ENCODE peak calls at places on chromosomes 5 and 9, in six cellular contexts. One of them, this sample, is unnamed. For H3K4me1, the result is how much of the 10 kb centered on the place peaks cover.

GRCh38 chr5:16726538-16726946 is 109.7 kb upstream of the RETREG1 start:
- DNase-seq in stomach: no peak
- DNase-seq in A549: no peak
- DNase-seq in transverse colon: no peak
- DNase-seq in tibial nerve: no peak
- DNase-seq in heart left ventricle: no peak
- DNase-seq in this sample: no peak

GRCh38 chr9:124510650-124511425 is 3.6 kb upstream of the NR5A1 start:
- DNase-seq in transverse colon: no peak
- DNase-seq in stomach: no peak
- DNase-seq in heart left ventricle: no peak
- DNase-seq in tibial nerve: no peak
- DNase-seq in A549: peak
- DNase-seq in this sample: no peak

GRCh38 chr5:10467281-10468198 is 25.9 kb downstream of the ROPN1L start:
- DNase-seq in tibial nerve: no peak
- DNase-seq in heart left ventricle: no peak
- DNase-seq in A549: no peak
- DNase-seq in transverse colon: no peak
- DNase-seq in stomach: no peak
- DNase-seq in this sample: peak

GRCh38 chr5:132657676-132658382 is at the start of gene IL13:
- DNase-seq in tibial nerve: no peak
- DNase-seq in A549: no peak
- DNase-seq in transverse colon: no peak
- DNase-seq in stomach: peak
- DNase-seq in heart left ventricle: no peak
- DNase-seq in this sample: no peak

GRCh38 chr9:136081826-136082495 is 13.1 kb downstream of the NACC2 start:
- DNase-seq in stomach: no peak
- DNase-seq in A549: no peak
- DNase-seq in heart left ventricle: peak
- DNase-seq in tibial nerve: no peak
- DNase-seq in transverse colon: no peak
- DNase-seq in this sample: no peak

GRCh38 chr5:143016777-143017374 is 246.7 kb downstream of the ARHGAP26 start:
- DNase-seq in A549: peak
- DNase-seq in stomach: no peak
- DNase-seq in tibial nerve: no peak
- DNase-seq in transverse colon: peak
- DNase-seq in heart left ventricle: no peak
- DNase-seq in this sample: peak

GRCh38 chr9:36847781-36848673 is 186.0 kb downstream of the PAX5 start:
- DNase-seq in A549: no peak
- DNase-seq in stomach: no peak
- DNase-seq in tibial nerve: no peak
- DNase-seq in transverse colon: no peak
- DNase-seq in heart left ventricle: no peak
- DNase-seq in this sample: peak

GRCh38 chr5:20077186-20077585 is 89.2 kb upstream of the CDH18 start:
- DNase-seq in tibial nerve: no peak
- DNase-seq in heart left ventricle: no peak
- DNase-seq in stomach: no peak
- DNase-seq in A549: no peak
- DNase-seq in transverse colon: no peak
- DNase-seq in this sample: no peak

GRCh38 chr5:137287564-137287963 is 211.6 kb downstream of the SPOCK1 start:
- DNase-seq in A549: no peak
- DNase-seq in transverse colon: no peak
- DNase-seq in tibial nerve: no peak
- DNase-seq in heart left ventricle: no peak
- DNase-seq in stomach: no peak
- DNase-seq in this sample: no peak

GRCh38 chr5:126866837-126867236 is 89.9 kb downstream of the LMNB1 start:
- DNase-seq in stomach: no peak
- DNase-seq in transverse colon: no peak
- DNase-seq in A549: no peak
- DNase-seq in heart left ventricle: no peak
- DNase-seq in tibial nerve: no peak
- DNase-seq in this sample: no peak

GRCh38 chr9:72615931-72616330 is 94.5 kb downstream of the TMC1 start:
- DNase-seq in tibial nerve: no peak
- DNase-seq in heart left ventricle: no peak
- DNase-seq in transverse colon: no peak
- DNase-seq in stomach: no peak
- DNase-seq in A549: no peak
- DNase-seq in this sample: no peak

GRCh38 chr5:175678074-175678473 is 20.2 kb downstream of the HRH2 start:
- DNase-seq in A549: no peak
- DNase-seq in heart left ventricle: no peak
- DNase-seq in stomach: no peak
- DNase-seq in transverse colon: no peak
- DNase-seq in tibial nerve: no peak
- DNase-seq in this sample: no peak

GRCh38 chr5:170306381-170306790 is 8.8 kb upstream of the LCP2 start:
- DNase-seq in stomach: peak
- DNase-seq in A549: peak
- DNase-seq in transverse colon: no peak
- DNase-seq in tibial nerve: peak
- DNase-seq in heart left ventricle: peak
- DNase-seq in this sample: peak

GRCh38 chr5:132501961-132502931 is 11.7 kb upstream of the IRF1 start:
- DNase-seq in tibial nerve: no peak
- DNase-seq in transverse colon: peak
- DNase-seq in stomach: peak
- DNase-seq in heart left ventricle: peak
- DNase-seq in A549: no peak
- DNase-seq in this sample: no peak

GRCh38 chr9:136119259-136120118 is 814 bp upstream of the TMEM250 start:
- DNase-seq in heart left ventricle: peak
- DNase-seq in A549: peak
- DNase-seq in stomach: no peak
- DNase-seq in tibial nerve: no peak
- DNase-seq in transverse colon: peak
- DNase-seq in this sample: peak

GRCh38 chr9:108813951-108814601 is 41.7 kb downstream of the ACTL7B start:
- DNase-seq in transverse colon: no peak
- DNase-seq in heart left ventricle: no peak
- DNase-seq in A549: peak
- DNase-seq in tibial nerve: no peak
- DNase-seq in stomach: no peak
- DNase-seq in this sample: no peak

GRCh38 chr5:142998316-142998862 is 228.2 kb downstream of the ARHGAP26 start:
- DNase-seq in tibial nerve: no peak
- DNase-seq in transverse colon: no peak
- DNase-seq in stomach: no peak
- DNase-seq in A549: no peak
- DNase-seq in heart left ventricle: no peak
- DNase-seq in this sample: no peak

GRCh38 chr5:72455477-72455876 is 51.7 kb downstream of the ZNF366 start:
- DNase-seq in transverse colon: no peak
- DNase-seq in stomach: no peak
- DNase-seq in tibial nerve: no peak
- DNase-seq in heart left ventricle: no peak
- DNase-seq in A549: no peak
- DNase-seq in this sample: no peak

GRCh38 chr5:155759984-155760383 is 567.0 kb upstream of the SGCD start:
- DNase-seq in A549: no peak
- DNase-seq in heart left ventricle: no peak
- DNase-seq in tibial nerve: no peak
- DNase-seq in transverse colon: no peak
- DNase-seq in stomach: no peak
- DNase-seq in this sample: no peak

GRCh38 chr9:75712690-75713089 is 177.8 kb upstream of the PCSK5 start:
- DNase-seq in heart left ventricle: no peak
- DNase-seq in stomach: no peak
- DNase-seq in tibial nerve: no peak
- DNase-seq in A549: no peak
- DNase-seq in transverse colon: no peak
- DNase-seq in this sample: peak

GRCh38 chr9:75713373-75713772 is 177.1 kb upstream of the PCSK5 start:
- DNase-seq in A549: no peak
- DNase-seq in transverse colon: no peak
- DNase-seq in heart left ventricle: no peak
- DNase-seq in tibial nerve: no peak
- DNase-seq in stomach: no peak
- DNase-seq in this sample: no peak

GRCh38 chr9:75709698-75710097 is 180.8 kb upstream of the PCSK5 start:
- DNase-seq in tibial nerve: no peak
- DNase-seq in stomach: no peak
- DNase-seq in transverse colon: no peak
- DNase-seq in heart left ventricle: no peak
- DNase-seq in A549: no peak
- DNase-seq in this sample: no peak

DNA sequence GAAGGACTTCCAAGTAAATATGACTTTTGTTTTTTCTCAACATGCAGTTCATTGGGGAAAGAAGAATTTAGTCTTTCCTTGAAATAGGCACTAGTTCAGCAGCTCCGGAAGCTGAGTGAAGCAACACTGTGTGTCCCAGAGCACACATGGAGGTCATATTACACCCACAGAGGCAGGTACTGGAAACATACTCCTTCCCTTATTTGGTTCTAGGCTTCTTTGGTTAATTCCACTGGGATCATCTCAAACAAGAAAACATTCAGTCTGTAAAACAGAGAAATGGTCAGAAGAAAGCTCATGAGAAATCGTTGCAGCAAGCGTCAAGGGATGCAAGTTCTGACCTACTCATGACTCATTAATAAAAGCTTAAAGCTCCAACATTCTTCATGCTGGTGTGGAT is 175.1 kb upstream of the PCSK5 start:
- DNase-seq in tibial nerve: peak
- DNase-seq in A549: no peak
- DNase-seq in stomach: no peak
- DNase-seq in heart left ventricle: no peak
- DNase-seq in transverse colon: no peak
- DNase-seq in this sample: no peak
- H3K27ac ChIP-seq in tibial nerve: no peak
- H3K27ac ChIP-seq in A549: no peak
- H3K27ac ChIP-seq in stomach: no peak
- H3K27ac ChIP-seq in heart left ventricle: no peak
- H3K27ac ChIP-seq in transverse colon: no peak
- H3K27ac ChIP-seq in this sample: no peak

DNA sequence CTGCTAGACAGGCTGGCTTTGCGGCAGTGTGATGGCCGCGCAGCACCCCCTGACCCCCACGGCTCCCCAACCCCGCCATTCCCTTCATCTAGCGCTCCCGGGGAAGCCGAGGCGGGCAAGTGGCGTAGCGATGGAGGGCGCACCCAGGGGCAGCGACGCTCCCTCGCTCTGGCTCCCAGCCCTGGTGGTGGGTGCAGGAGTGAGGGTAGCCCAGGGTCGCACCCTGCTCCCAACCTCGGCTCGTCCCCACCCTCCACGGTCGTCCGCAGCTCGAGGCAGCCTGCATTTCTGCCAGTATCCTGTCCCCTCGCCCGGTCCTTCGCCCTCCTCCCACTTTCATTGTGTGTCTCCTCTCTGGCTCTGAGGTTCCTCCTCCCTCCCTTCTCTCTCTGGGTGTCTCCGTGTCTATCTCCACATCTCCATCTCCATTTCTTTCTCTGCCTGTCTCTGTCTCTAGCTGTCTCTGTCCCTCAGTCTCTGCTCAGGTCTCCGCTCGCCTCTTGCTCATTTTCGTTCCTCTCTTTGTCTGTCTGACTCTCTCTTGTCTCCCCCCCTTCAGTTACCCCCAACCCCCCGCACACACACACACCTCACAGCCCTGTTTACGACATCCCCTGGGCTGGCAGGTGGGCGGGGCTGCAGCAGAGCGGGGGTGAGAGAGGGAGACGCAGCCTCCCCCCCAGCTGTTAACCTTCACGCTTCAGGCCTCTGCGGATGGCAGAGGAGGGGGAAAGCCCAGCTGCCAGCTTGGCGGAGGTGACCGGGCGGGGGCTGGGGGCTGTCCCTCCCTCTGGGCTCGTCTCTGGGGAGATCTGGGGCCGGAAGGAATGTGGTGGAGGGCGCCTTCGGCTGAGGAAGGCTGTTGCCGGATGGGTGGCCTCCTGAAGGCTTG is 48.7 kb upstream of the PSD2 start:
- DNase-seq in transverse colon: peak
- DNase-seq in tibial nerve: no peak
- DNase-seq in stomach: peak
- DNase-seq in A549: no peak
- DNase-seq in heart left ventricle: no peak
- DNase-seq in this sample: peak
- TF ChIP-seq POLR2A in transverse colon: no peak
- TF ChIP-seq POLR2A in tibial nerve: no peak
- TF ChIP-seq POLR2A in stomach: no peak
- TF ChIP-seq POLR2A in A549: no peak
- TF ChIP-seq POLR2A in heart left ventricle: no peak
- TF ChIP-seq POLR2A in this sample: no peak

GRCh38 chr9:6777218-6777902 is 19.6 kb downstream of the KDM4C start:
- DNase-seq in tibial nerve: no peak
- DNase-seq in stomach: no peak
- DNase-seq in A549: no peak
- DNase-seq in transverse colon: no peak
- DNase-seq in heart left ventricle: no peak
- DNase-seq in this sample: peak
- H3K4me1 ChIP-seq in tibial nerve: under half
- H3K4me1 ChIP-seq in stomach: under half
- H3K4me1 ChIP-seq in A549: under half
- H3K4me1 ChIP-seq in transverse colon: under half
- H3K4me1 ChIP-seq in heart left ventricle: under half
- H3K4me1 ChIP-seq in this sample: under half

GRCh38 chr5:21254161-21254560 is 1266.2 kb upstream of the CDH18 start:
- DNase-seq in stomach: no peak
- DNase-seq in tibial nerve: no peak
- DNase-seq in A549: no peak
- DNase-seq in transverse colon: no peak
- DNase-seq in heart left ventricle: no peak
- DNase-seq in this sample: no peak
- H3K27ac ChIP-seq in stomach: no peak
- H3K27ac ChIP-seq in tibial nerve: no peak
- H3K27ac ChIP-seq in A549: no peak
- H3K27ac ChIP-seq in transverse colon: no peak
- H3K27ac ChIP-seq in heart left ventricle: no peak
- H3K27ac ChIP-seq in this sample: no peak

GRCh38 chr5:73774924-73775323 is 148.9 kb downstream of the ARHGEF28 start:
- DNase-seq in transverse colon: no peak
- DNase-seq in A549: no peak
- DNase-seq in stomach: no peak
- DNase-seq in heart left ventricle: no peak
- DNase-seq in tibial nerve: no peak
- DNase-seq in this sample: no peak
- TF ChIP-seq POLR2A in transverse colon: no peak
- TF ChIP-seq POLR2A in A549: no peak
- TF ChIP-seq POLR2A in stomach: no peak
- TF ChIP-seq POLR2A in heart left ventricle: no peak
- TF ChIP-seq POLR2A in tibial nerve: no peak
- TF ChIP-seq POLR2A in this sample: no peak